ENCODE peak calls at places on chromosome 11, in six cellular contexts. One of them, this sample, is unnamed.

GRCh38 chr11:69931994-69932910 is 113.0 kb upstream of the FGF3 start:
- DNase-seq in amygdala: no peak
- DNase-seq in activated CD4-positive, alpha-beta T cell treated with anti-CD3 and anti-CD28 coated beads, Interleukin-2, amount 50 U/mL, for 48 hours: no peak
- DNase-seq in activated naive CD8-positive, alpha-beta T cell treated with anti-CD3 and anti-CD28 coated beads for 36 hours: no peak
- DNase-seq in adrenal gland: no peak
- DNase-seq in neuronal stem cell: no peak
- DNase-seq in this sample: peak; percentile 23

GRCh38 chr11:116600930-116601329 is 171.9 kb downstream of the BUD13 start:
- DNase-seq in neuronal stem cell: no peak
- DNase-seq in adrenal gland: no peak
- DNase-seq in amygdala: no peak
- DNase-seq in activated naive CD8-positive, alpha-beta T cell treated with anti-CD3 and anti-CD28 coated beads for 36 hours: no peak
- DNase-seq in activated CD4-positive, alpha-beta T cell treated with anti-CD3 and anti-CD28 coated beads, Interleukin-2, amount 50 U/mL, for 48 hours: no peak
- DNase-seq in this sample: no peak

GRCh38 chr11:99200720-99201119 is 180.0 kb downstream of the CNTN5 start:
- DNase-seq in activated naive CD8-positive, alpha-beta T cell treated with anti-CD3 and anti-CD28 coated beads for 36 hours: no peak
- DNase-seq in neuronal stem cell: no peak
- DNase-seq in amygdala: no peak
- DNase-seq in adrenal gland: no peak
- DNase-seq in activated CD4-positive, alpha-beta T cell treated with anti-CD3 and anti-CD28 coated beads, Interleukin-2, amount 50 U/mL, for 48 hours: no peak
- DNase-seq in this sample: no peak

GRCh38 chr11:44622721-44623258 is 57.3 kb downstream of the CD82 start:
- DNase-seq in activated CD4-positive, alpha-beta T cell treated with anti-CD3 and anti-CD28 coated beads, Interleukin-2, amount 50 U/mL, for 48 hours: no peak
- DNase-seq in neuronal stem cell: no peak
- DNase-seq in amygdala: no peak
- DNase-seq in activated naive CD8-positive, alpha-beta T cell treated with anti-CD3 and anti-CD28 coated beads for 36 hours: no peak
- DNase-seq in adrenal gland: peak; percentile 10
- DNase-seq in this sample: no peak

GRCh38 chr11:130874396-130874795 is 41.9 kb downstream of the SNX19 start:
- DNase-seq in adrenal gland: no peak
- DNase-seq in neuronal stem cell: no peak
- DNase-seq in amygdala: no peak
- DNase-seq in activated naive CD8-positive, alpha-beta T cell treated with anti-CD3 and anti-CD28 coated beads for 36 hours: no peak
- DNase-seq in activated CD4-positive, alpha-beta T cell treated with anti-CD3 and anti-CD28 coated beads, Interleukin-2, amount 50 U/mL, for 48 hours: no peak
- DNase-seq in this sample: no peak

GRCh38 chr11:114147389-114148382 is 88.2 kb downstream of the ZBTB16 start:
- DNase-seq in adrenal gland: peak; percentile 75
- DNase-seq in neuronal stem cell: no peak
- DNase-seq in activated CD4-positive, alpha-beta T cell treated with anti-CD3 and anti-CD28 coated beads, Interleukin-2, amount 50 U/mL, for 48 hours: no peak
- DNase-seq in amygdala: no peak
- DNase-seq in activated naive CD8-positive, alpha-beta T cell treated with anti-CD3 and anti-CD28 coated beads for 36 hours: no peak
- DNase-seq in this sample: no peak

GRCh38 chr11:67260406-67260805 is 5.9 kb upstream of the GRK2 start:
- DNase-seq in amygdala: no peak
- DNase-seq in activated naive CD8-positive, alpha-beta T cell treated with anti-CD3 and anti-CD28 coated beads for 36 hours: no peak
- DNase-seq in activated CD4-positive, alpha-beta T cell treated with anti-CD3 and anti-CD28 coated beads, Interleukin-2, amount 50 U/mL, for 48 hours: no peak
- DNase-seq in adrenal gland: peak; percentile 14
- DNase-seq in neuronal stem cell: no peak
- DNase-seq in this sample: no peak

GRCh38 chr11:64676253-64676615 is 46.8 kb downstream of the NRXN2 start:
- DNase-seq in neuronal stem cell: no peak
- DNase-seq in activated CD4-positive, alpha-beta T cell treated with anti-CD3 and anti-CD28 coated beads, Interleukin-2, amount 50 U/mL, for 48 hours: no peak
- DNase-seq in amygdala: no peak
- DNase-seq in activated naive CD8-positive, alpha-beta T cell treated with anti-CD3 and anti-CD28 coated beads for 36 hours: no peak
- DNase-seq in adrenal gland: no peak
- DNase-seq in this sample: no peak

GRCh38 chr11:20247540-20248138 is 87.4 kb upstream of the DBX1 start:
- DNase-seq in amygdala: no peak
- DNase-seq in activated CD4-positive, alpha-beta T cell treated with anti-CD3 and anti-CD28 coated beads, Interleukin-2, amount 50 U/mL, for 48 hours: no peak
- DNase-seq in neuronal stem cell: no peak
- DNase-seq in activated naive CD8-positive, alpha-beta T cell treated with anti-CD3 and anti-CD28 coated beads for 36 hours: no peak
- DNase-seq in adrenal gland: no peak
- DNase-seq in this sample: no peak

GRCh38 chr11:69775163-69775755 is at the start of gene FGF4:
- DNase-seq in adrenal gland: no peak
- DNase-seq in neuronal stem cell: no peak
- DNase-seq in amygdala: no peak
- DNase-seq in activated CD4-positive, alpha-beta T cell treated with anti-CD3 and anti-CD28 coated beads, Interleukin-2, amount 50 U/mL, for 48 hours: no peak
- DNase-seq in activated naive CD8-positive, alpha-beta T cell treated with anti-CD3 and anti-CD28 coated beads for 36 hours: no peak
- DNase-seq in this sample: no peak

GRCh38 chr11:35539781-35540281 is 14.4 kb upstream of the PAMR1 start:
- DNase-seq in adrenal gland: peak; percentile 46
- DNase-seq in activated naive CD8-positive, alpha-beta T cell treated with anti-CD3 and anti-CD28 coated beads for 36 hours: no peak
- DNase-seq in neuronal stem cell: no peak
- DNase-seq in activated CD4-positive, alpha-beta T cell treated with anti-CD3 and anti-CD28 coated beads, Interleukin-2, amount 50 U/mL, for 48 hours: no peak
- DNase-seq in amygdala: no peak
- DNase-seq in this sample: no peak

GRCh38 chr11:45366196-45366595 is 80.1 kb upstream of the SYT13 start:
- DNase-seq in activated naive CD8-positive, alpha-beta T cell treated with anti-CD3 and anti-CD28 coated beads for 36 hours: no peak
- DNase-seq in adrenal gland: no peak
- DNase-seq in neuronal stem cell: no peak
- DNase-seq in amygdala: peak; percentile 50
- DNase-seq in activated CD4-positive, alpha-beta T cell treated with anti-CD3 and anti-CD28 coated beads, Interleukin-2, amount 50 U/mL, for 48 hours: no peak
- DNase-seq in this sample: no peak

GRCh38 chr11:101523634-101524260 is 60.1 kb downstream of the TRPC6 start:
- DNase-seq in adrenal gland: no peak
- DNase-seq in neuronal stem cell: no peak
- DNase-seq in amygdala: no peak
- DNase-seq in activated CD4-positive, alpha-beta T cell treated with anti-CD3 and anti-CD28 coated beads, Interleukin-2, amount 50 U/mL, for 48 hours: no peak
- DNase-seq in activated naive CD8-positive, alpha-beta T cell treated with anti-CD3 and anti-CD28 coated beads for 36 hours: no peak
- DNase-seq in this sample: no peak

GRCh38 chr11:112255075-112255739 is 5.5 kb downstream of the PLET1 start:
- DNase-seq in activated naive CD8-positive, alpha-beta T cell treated with anti-CD3 and anti-CD28 coated beads for 36 hours: no peak
- DNase-seq in activated CD4-positive, alpha-beta T cell treated with anti-CD3 and anti-CD28 coated beads, Interleukin-2, amount 50 U/mL, for 48 hours: no peak
- DNase-seq in neuronal stem cell: no peak
- DNase-seq in adrenal gland: peak; percentile 84
- DNase-seq in amygdala: peak; percentile 4
- DNase-seq in this sample: no peak

GRCh38 chr11:26558191-26558590 is 13.9 kb downstream of the MUC15 start:
- DNase-seq in activated CD4-positive, alpha-beta T cell treated with anti-CD3 and anti-CD28 coated beads, Interleukin-2, amount 50 U/mL, for 48 hours: no peak
- DNase-seq in neuronal stem cell: no peak
- DNase-seq in amygdala: no peak
- DNase-seq in adrenal gland: no peak
- DNase-seq in activated naive CD8-positive, alpha-beta T cell treated with anti-CD3 and anti-CD28 coated beads for 36 hours: no peak
- DNase-seq in this sample: no peak

GRCh38 chr11:83007477-83007876 is 64.2 kb downstream of the RAB30 start:
- DNase-seq in activated naive CD8-positive, alpha-beta T cell treated with anti-CD3 and anti-CD28 coated beads for 36 hours: no peak
- DNase-seq in adrenal gland: no peak
- DNase-seq in amygdala: no peak
- DNase-seq in activated CD4-positive, alpha-beta T cell treated with anti-CD3 and anti-CD28 coated beads, Interleukin-2, amount 50 U/mL, for 48 hours: no peak
- DNase-seq in neuronal stem cell: no peak
- DNase-seq in this sample: no peak

GRCh38 chr11:27468209-27468608 is 4.4 kb downstream of the LGR4 start:
- DNase-seq in neuronal stem cell: no peak
- DNase-seq in amygdala: no peak
- DNase-seq in adrenal gland: no peak
- DNase-seq in activated CD4-positive, alpha-beta T cell treated with anti-CD3 and anti-CD28 coated beads, Interleukin-2, amount 50 U/mL, for 48 hours: no peak
- DNase-seq in activated naive CD8-positive, alpha-beta T cell treated with anti-CD3 and anti-CD28 coated beads for 36 hours: no peak
- DNase-seq in this sample: no peak

GRCh38 chr11:69953356-69953755 is 124.8 kb upstream of the ANO1 start:
- DNase-seq in activated naive CD8-positive, alpha-beta T cell treated with anti-CD3 and anti-CD28 coated beads for 36 hours: no peak
- DNase-seq in amygdala: no peak
- DNase-seq in adrenal gland: no peak
- DNase-seq in neuronal stem cell: no peak
- DNase-seq in activated CD4-positive, alpha-beta T cell treated with anti-CD3 and anti-CD28 coated beads, Interleukin-2, amount 50 U/mL, for 48 hours: no peak
- DNase-seq in this sample: peak; percentile 19

GRCh38 chr11:68965901-68966868 is 14.6 kb downstream of the MRGPRD start:
- DNase-seq in amygdala: no peak
- DNase-seq in activated naive CD8-positive, alpha-beta T cell treated with anti-CD3 and anti-CD28 coated beads for 36 hours: no peak
- DNase-seq in neuronal stem cell: no peak
- DNase-seq in activated CD4-positive, alpha-beta T cell treated with anti-CD3 and anti-CD28 coated beads, Interleukin-2, amount 50 U/mL, for 48 hours: no peak
- DNase-seq in adrenal gland: peak; percentile 9
- DNase-seq in this sample: no peak

GRCh38 chr11:124834526-124835190 is 30.6 kb upstream of the ROBO3 start:
- DNase-seq in activated CD4-positive, alpha-beta T cell treated with anti-CD3 and anti-CD28 coated beads, Interleukin-2, amount 50 U/mL, for 48 hours: no peak
- DNase-seq in neuronal stem cell: no peak
- DNase-seq in amygdala: no peak
- DNase-seq in activated naive CD8-positive, alpha-beta T cell treated with anti-CD3 and anti-CD28 coated beads for 36 hours: no peak
- DNase-seq in adrenal gland: no peak
- DNase-seq in this sample: no peak

GRCh38 chr11:74877132-74877531 is 71.8 kb downstream of the XRRA1 start:
- DNase-seq in neuronal stem cell: no peak
- DNase-seq in activated CD4-positive, alpha-beta T cell treated with anti-CD3 and anti-CD28 coated beads, Interleukin-2, amount 50 U/mL, for 48 hours: no peak
- DNase-seq in amygdala: no peak
- DNase-seq in adrenal gland: no peak
- DNase-seq in activated naive CD8-positive, alpha-beta T cell treated with anti-CD3 and anti-CD28 coated beads for 36 hours: no peak
- DNase-seq in this sample: no peak

GRCh38 chr11:47229161-47229560 is 14.4 kb downstream of the DDB2 start:
- DNase-seq in activated CD4-positive, alpha-beta T cell treated with anti-CD3 and anti-CD28 coated beads, Interleukin-2, amount 50 U/mL, for 48 hours: no peak
- DNase-seq in amygdala: no peak
- DNase-seq in neuronal stem cell: no peak
- DNase-seq in activated naive CD8-positive, alpha-beta T cell treated with anti-CD3 and anti-CD28 coated beads for 36 hours: no peak
- DNase-seq in adrenal gland: no peak
- DNase-seq in this sample: no peak

GRCh38 chr11:34213366-34213765 is 107.9 kb downstream of the NAT10 start:
- DNase-seq in neuronal stem cell: no peak
- DNase-seq in activated naive CD8-positive, alpha-beta T cell treated with anti-CD3 and anti-CD28 coated beads for 36 hours: no peak
- DNase-seq in activated CD4-positive, alpha-beta T cell treated with anti-CD3 and anti-CD28 coated beads, Interleukin-2, amount 50 U/mL, for 48 hours: no peak
- DNase-seq in amygdala: no peak
- DNase-seq in adrenal gland: no peak
- DNase-seq in this sample: no peak

GRCh38 chr11:2298795-2299747 is 2.6 kb downstream of the C11orf21 start:
- DNase-seq in activated CD4-positive, alpha-beta T cell treated with anti-CD3 and anti-CD28 coated beads, Interleukin-2, amount 50 U/mL, for 48 hours: peak; percentile 23
- DNase-seq in amygdala: no peak
- DNase-seq in neuronal stem cell: peak; percentile 36
- DNase-seq in activated naive CD8-positive, alpha-beta T cell treated with anti-CD3 and anti-CD28 coated beads for 36 hours: peak; percentile 47
- DNase-seq in adrenal gland: no peak
- DNase-seq in this sample: no peak

GRCh38 chr11:61787928-61788491 is 4.4 kb downstream of the TMEM258 start:
- DNase-seq in activated naive CD8-positive, alpha-beta T cell treated with anti-CD3 and anti-CD28 coated beads for 36 hours: no peak
- DNase-seq in amygdala: peak; percentile 39
- DNase-seq in neuronal stem cell: peak; percentile 30
- DNase-seq in adrenal gland: no peak
- DNase-seq in activated CD4-positive, alpha-beta T cell treated with anti-CD3 and anti-CD28 coated beads, Interleukin-2, amount 50 U/mL, for 48 hours: no peak
- DNase-seq in this sample: no peak

GRCh38 chr11:11000546-11001283 is 142.9 kb upstream of the ZBED5 start:
- DNase-seq in activated naive CD8-positive, alpha-beta T cell treated with anti-CD3 and anti-CD28 coated beads for 36 hours: no peak
- DNase-seq in neuronal stem cell: no peak
- DNase-seq in amygdala: no peak
- DNase-seq in activated CD4-positive, alpha-beta T cell treated with anti-CD3 and anti-CD28 coated beads, Interleukin-2, amount 50 U/mL, for 48 hours: no peak
- DNase-seq in adrenal gland: no peak
- DNase-seq in this sample: no peak

GRCh38 chr11:93783767-93784151 is 323 bp upstream of the MED17 start:
- DNase-seq in activated CD4-positive, alpha-beta T cell treated with anti-CD3 and anti-CD28 coated beads, Interleukin-2, amount 50 U/mL, for 48 hours: no peak
- DNase-seq in adrenal gland: peak; percentile 19
- DNase-seq in amygdala: no peak
- DNase-seq in neuronal stem cell: no peak
- DNase-seq in activated naive CD8-positive, alpha-beta T cell treated with anti-CD3 and anti-CD28 coated beads for 36 hours: no peak
- DNase-seq in this sample: no peak

GRCh38 chr11:65975771-65976170 is 14.2 kb downstream of the SART1 start:
- DNase-seq in neuronal stem cell: no peak
- DNase-seq in activated CD4-positive, alpha-beta T cell treated with anti-CD3 and anti-CD28 coated beads, Interleukin-2, amount 50 U/mL, for 48 hours: no peak
- DNase-seq in adrenal gland: no peak
- DNase-seq in amygdala: no peak
- DNase-seq in activated naive CD8-positive, alpha-beta T cell treated with anti-CD3 and anti-CD28 coated beads for 36 hours: no peak
- DNase-seq in this sample: no peak

GRCh38 chr11:71459076-71459766 is 6.2 kb downstream of the NADSYN1 start:
- DNase-seq in activated naive CD8-positive, alpha-beta T cell treated with anti-CD3 and anti-CD28 coated beads for 36 hours: no peak
- DNase-seq in adrenal gland: no peak
- DNase-seq in neuronal stem cell: no peak
- DNase-seq in amygdala: no peak
- DNase-seq in activated CD4-positive, alpha-beta T cell treated with anti-CD3 and anti-CD28 coated beads, Interleukin-2, amount 50 U/mL, for 48 hours: no peak
- DNase-seq in this sample: peak; percentile 35

GRCh38 chr11:107018274-107018901 is at the start of gene GUCY1A2:
- DNase-seq in amygdala: peak; percentile 58
- DNase-seq in adrenal gland: no peak
- DNase-seq in activated CD4-positive, alpha-beta T cell treated with anti-CD3 and anti-CD28 coated beads, Interleukin-2, amount 50 U/mL, for 48 hours: no peak
- DNase-seq in activated naive CD8-positive, alpha-beta T cell treated with anti-CD3 and anti-CD28 coated beads for 36 hours: no peak
- DNase-seq in neuronal stem cell: peak; percentile 38
- DNase-seq in this sample: peak; percentile 34

GRCh38 chr11:14054708-14055107 is 92.2 kb downstream of the SPON1 start:
- DNase-seq in activated CD4-positive, alpha-beta T cell treated with anti-CD3 and anti-CD28 coated beads, Interleukin-2, amount 50 U/mL, for 48 hours: no peak
- DNase-seq in activated naive CD8-positive, alpha-beta T cell treated with anti-CD3 and anti-CD28 coated beads for 36 hours: no peak
- DNase-seq in amygdala: no peak
- DNase-seq in adrenal gland: no peak
- DNase-seq in neuronal stem cell: no peak
- DNase-seq in this sample: no peak

GRCh38 chr11:116808262-116809175 is 14.6 kb downstream of the APOA4 start:
- DNase-seq in activated CD4-positive, alpha-beta T cell treated with anti-CD3 and anti-CD28 coated beads, Interleukin-2, amount 50 U/mL, for 48 hours: no peak
- DNase-seq in adrenal gland: no peak
- DNase-seq in amygdala: no peak
- DNase-seq in neuronal stem cell: no peak
- DNase-seq in activated naive CD8-positive, alpha-beta T cell treated with anti-CD3 and anti-CD28 coated beads for 36 hours: no peak
- DNase-seq in this sample: no peak

This sample was measured in RWPE2.